ENCODE peak calls at places on chromosomes 13 and 19, in seven cellular contexts. T is stomach, V is cardiac fibroblast, F is activated B cell treated with CpG ODN at 0.5 μM for 24 hours, K is endothelial cell of umbilical vein, I is foreskin keratinocyte, C is AG09319. J is an unnamed sample.

GRCh38 chr13:77896536-77896935 is 22.1 kb downstream of the EDNRB start:
- DNase-seq in T (no peak), V (peak), F (no peak), K (peak), I (no peak), C (no peak), J (no peak)

GRCh38 chr19:16351133-16351809 is 26.6 kb downstream of the KLF2 start:
- DNase-seq in T (no peak), V (peak), F (no peak), K (peak), I (no peak), C (no peak), J (no peak)

GRCh38 chr13:97026759-97027555 is 32.7 kb upstream of the OXGR1 start:
- DNase-seq in T (no peak), V (peak), F (no peak), K (peak), I (no peak), C (no peak), J (no peak)

GRCh38 chr13:40564342-40564997 is 102.0 kb downstream of the FOXO1 start:
- DNase-seq in T (no peak), V (peak), F (no peak), K (peak), I (no peak), C (no peak), J (no peak)

GRCh38 chr13:50081106-50081898 is 66.1 kb downstream of the KCNRG start:
- DNase-seq in T (peak), V (no peak), F (peak), K (peak), I (no peak), C (no peak), J (no peak)

GRCh38 chr13:66933994-66934393 is 296.1 kb downstream of the PCDH9 start:
- DNase-seq in T (no peak), V (peak), F (no peak), K (no peak), I (peak), C (no peak), J (peak)

GRCh38 chr19:2973229-2973628 is 4.1 kb upstream of the TLE6 start:
- DNase-seq in T (no peak), V (peak), F (no peak), K (no peak), I (no peak), C (no peak), J (no peak)

GRCh38 chr19:27679399-27679798 is 1533.6 kb downstream of the UQCRFS1 start:
- DNase-seq in T (no peak), V (no peak), F (no peak), K (no peak), I (no peak), C (no peak), J (no peak)

GRCh38 chr13:83716121-83716520 is 166.2 kb downstream of the SLITRK1 start:
- DNase-seq in T (no peak), V (no peak), F (no peak), K (no peak), I (no peak), C (no peak), J (no peak)

GRCh38 chr13:53143757-53144320 is 115.2 kb downstream of the OLFM4 start:
- DNase-seq in T (no peak), V (no peak), F (no peak), K (no peak), I (no peak), C (no peak), J (no peak)

GRCh38 chr13:99371956-99372355 is 64.8 kb upstream of the GPR183 start:
- DNase-seq in T (no peak), V (no peak), F (no peak), K (no peak), I (no peak), C (no peak), J (no peak)

GRCh38 chr13:34748561-34748960 is 193.5 kb upstream of the NBEA start:
- DNase-seq in T (no peak), V (peak), F (no peak), K (no peak), I (no peak), C (no peak), J (peak)

GRCh38 chr19:456547-457110 is 4.2 kb downstream of the SHC2 start:
- DNase-seq in T (no peak), V (no peak), F (no peak), K (no peak), I (no peak), C (no peak), J (no peak)

GRCh38 chr19:8017808-8018207 is 12.4 kb upstream of the ELAVL1 start:
- DNase-seq in T (no peak), V (no peak), F (peak), K (no peak), I (no peak), C (no peak), J (no peak)

GRCh38 chr13:75226755-75227435 is 255.1 kb downstream of the TBC1D4 start:
- DNase-seq in T (no peak), V (peak), F (no peak), K (no peak), I (peak), C (peak), J (peak)

GRCh38 chr19:6744381-6745288 is 5.2 kb downstream of the TRIP10 start:
- DNase-seq in T (peak), V (peak), F (no peak), K (peak), I (peak), C (peak), J (no peak)

GRCh38 chr19:46371371-46371901 is 24.5 kb downstream of the PPP5C start:
- DNase-seq in T (no peak), V (no peak), F (no peak), K (peak), I (no peak), C (no peak), J (no peak)

GRCh38 chr19:12801466-12802266 is at the start of the genes PRDX2 and THSD8:
- DNase-seq in T (peak), V (peak), F (peak), K (peak), I (no peak), C (no peak), J (no peak)

GRCh38 chr13:97108535-97108910 is 113.6 kb upstream of the MBNL2 start:
- DNase-seq in T (no peak), V (peak), F (no peak), K (no peak), I (peak), C (no peak), J (no peak)

GRCh38 chr19:35013820-35014754 is 14.0 kb downstream of the GRAMD1A start:
- DNase-seq in T (no peak), V (no peak), F (no peak), K (no peak), I (no peak), C (no peak), J (no peak)

GRCh38 chr19:10566658-10567410 is 1.0 kb upstream of the KRI1 start:
- DNase-seq in T (no peak), V (no peak), F (peak), K (no peak), I (no peak), C (no peak), J (no peak)

GRCh38 chr13:37960427-37960826 is 90.9 kb upstream of the TRPC4 start:
- DNase-seq in T (no peak), V (peak), F (no peak), K (no peak), I (no peak), C (no peak), J (no peak)
- TF ChIP-seq CTCF in T (no peak), V (peak), F (no peak), K (no peak), I (peak), C (no peak), J (peak)

DNA sequence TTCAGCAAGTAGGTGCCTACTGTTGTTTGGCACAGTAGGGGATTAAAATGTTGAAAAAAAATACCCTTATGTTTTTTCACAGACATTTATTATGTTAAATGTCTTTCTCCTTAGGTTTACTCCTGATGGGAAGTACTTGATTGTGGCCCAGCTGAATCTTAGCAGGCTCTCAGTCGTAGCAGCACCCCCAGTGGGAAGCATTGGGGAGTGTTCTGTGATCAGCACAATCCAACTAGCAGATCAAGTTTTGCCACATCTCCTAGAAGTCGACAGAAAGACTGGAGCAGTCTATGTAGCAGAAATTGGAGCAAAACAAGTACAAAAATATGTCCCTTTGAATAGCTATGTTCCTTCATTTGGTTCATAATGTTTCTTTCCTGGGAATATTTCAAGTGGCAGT is 9.3 kb downstream of the NHLRC3 start:
- DNase-seq in T (no peak), V (no peak), F (no peak), K (no peak), I (no peak), C (no peak), J (no peak)
- TF ChIP-seq CTCF in T (no peak), V (no peak), F (no peak), K (no peak), I (peak), C (no peak), J (no peak)

DNA sequence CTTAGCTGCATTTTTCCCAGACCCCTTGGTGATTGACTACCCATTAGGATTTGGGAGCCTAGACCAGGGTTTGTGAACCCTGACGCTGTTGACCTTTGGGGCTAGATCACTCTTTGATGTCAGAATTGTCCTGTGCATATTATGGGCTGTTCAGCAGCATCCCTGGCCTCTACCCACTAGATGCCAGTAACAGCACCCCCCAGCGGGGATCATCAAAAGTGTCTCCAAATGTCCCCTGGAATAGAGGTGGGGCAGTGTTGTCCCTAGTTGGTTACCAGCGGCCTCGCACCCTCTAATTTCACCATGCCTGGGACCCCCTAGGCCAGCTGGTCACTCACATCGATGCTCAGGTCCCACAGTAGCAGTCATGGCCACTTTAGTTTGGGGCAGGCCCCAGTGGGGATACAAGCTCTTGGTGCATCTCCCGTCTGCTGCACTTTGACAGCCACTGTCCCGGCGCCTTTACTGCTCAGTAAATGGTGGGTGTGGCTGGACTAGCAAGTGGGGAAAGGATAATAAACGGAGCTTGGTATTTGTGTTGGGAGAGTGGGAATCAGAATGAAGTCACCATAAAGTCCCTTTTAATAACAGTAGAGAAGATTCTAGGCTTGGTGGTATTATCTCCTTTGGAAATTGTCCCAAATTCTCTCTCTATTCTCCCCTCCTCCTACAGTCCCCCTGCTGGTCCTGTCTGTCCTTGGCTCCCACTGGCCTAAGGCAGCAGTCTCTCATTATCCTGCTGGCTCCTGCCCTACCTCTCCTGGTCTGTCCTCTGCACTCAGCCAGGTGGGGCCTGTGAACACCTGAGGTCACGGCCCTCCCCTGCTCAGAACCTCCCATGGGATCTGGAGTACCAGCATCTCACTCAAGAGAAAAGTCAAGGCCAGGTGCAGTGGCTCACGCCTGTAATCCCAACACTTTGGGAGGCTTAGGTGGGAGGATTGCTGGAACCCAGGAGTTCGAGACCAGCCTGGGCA is 80.6 kb downstream of the SIPA1L3 start:
- DNase-seq in T (no peak), V (no peak), F (no peak), K (no peak), I (no peak), C (no peak), J (no peak)
- TF ChIP-seq CTCF in T (no peak), V (peak), F (no peak), K (peak), I (peak), C (no peak), J (no peak)

DNA sequence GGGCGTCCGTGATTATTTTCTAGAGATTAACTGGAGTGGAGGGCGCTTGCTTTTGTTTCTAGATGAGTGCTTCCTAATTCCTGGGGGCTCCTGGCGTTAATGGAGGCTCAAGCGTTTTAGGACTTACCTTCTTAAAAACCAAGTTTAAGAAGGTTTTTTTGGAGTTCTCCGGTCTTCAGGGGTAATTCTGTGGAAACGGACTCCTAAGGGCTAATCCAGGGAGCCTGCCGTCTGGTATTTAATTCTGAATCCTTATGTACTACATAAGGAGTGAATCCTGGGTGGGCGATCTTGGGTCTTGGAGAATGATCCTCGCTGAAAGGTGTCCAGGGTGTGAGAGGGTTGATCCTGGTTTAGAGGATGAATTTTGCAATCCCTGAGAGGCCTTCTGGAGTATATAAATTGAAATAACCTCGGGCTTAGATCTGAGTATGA is 357 bp downstream of the RPS11 start:
- DNase-seq in T (no peak), V (no peak), F (no peak), K (no peak), I (no peak), C (no peak), J (no peak)
- TF ChIP-seq CTCF in T (no peak), V (no peak), F (no peak), K (no peak), I (no peak), C (no peak), J (no peak)